ENCODE peak calls at places on chromosomes 12 and 14, in eight cellular contexts. One of them, this sample, is unnamed.

GRCh38 chr14:99245541-99246511 is 26.2 kb downstream of the BCL11B start:
- DNase-seq in astrocyte: no peak
- DNase-seq in NCI-H2029 treated with DMSO at 0.1 percent for 48 hours: no peak
- DNase-seq in RKO: no peak
- DNase-seq in stimulated activated CD8-positive, alpha-beta memory T cell treated with anti-CD3 and anti-CD28 coated beads, Interleukin-4, amount 100 ng/mL, for 1 hour: no peak
- DNase-seq in A549: no peak
- DNase-seq in central memory CD4-positive, alpha-beta T cell: no peak
- DNase-seq in fibroblast of the aortic adventitia: no peak
- DNase-seq in this sample: no peak

GRCh38 chr14:22780105-22780679 is 13.7 kb downstream of the OXA1L start:
- DNase-seq in astrocyte: peak
- DNase-seq in NCI-H2029 treated with DMSO at 0.1 percent for 48 hours: no peak
- DNase-seq in RKO: no peak
- DNase-seq in stimulated activated CD8-positive, alpha-beta memory T cell treated with anti-CD3 and anti-CD28 coated beads, Interleukin-4, amount 100 ng/mL, for 1 hour: no peak
- DNase-seq in A549: no peak
- DNase-seq in central memory CD4-positive, alpha-beta T cell: no peak
- DNase-seq in fibroblast of the aortic adventitia: peak
- DNase-seq in this sample: no peak

GRCh38 chr14:54348001-54348611 is 48.7 kb upstream of the CDKN3 start:
- DNase-seq in astrocyte: no peak
- DNase-seq in NCI-H2029 treated with DMSO at 0.1 percent for 48 hours: peak
- DNase-seq in RKO: peak
- DNase-seq in stimulated activated CD8-positive, alpha-beta memory T cell treated with anti-CD3 and anti-CD28 coated beads, Interleukin-4, amount 100 ng/mL, for 1 hour: no peak
- DNase-seq in A549: peak
- DNase-seq in central memory CD4-positive, alpha-beta T cell: no peak
- DNase-seq in fibroblast of the aortic adventitia: peak
- DNase-seq in this sample: peak

GRCh38 chr12:128844031-128844635 is 9.1 kb upstream of the GLT1D1 start:
- DNase-seq in astrocyte: no peak
- DNase-seq in NCI-H2029 treated with DMSO at 0.1 percent for 48 hours: no peak
- DNase-seq in RKO: no peak
- DNase-seq in stimulated activated CD8-positive, alpha-beta memory T cell treated with anti-CD3 and anti-CD28 coated beads, Interleukin-4, amount 100 ng/mL, for 1 hour: no peak
- DNase-seq in A549: no peak
- DNase-seq in central memory CD4-positive, alpha-beta T cell: no peak
- DNase-seq in fibroblast of the aortic adventitia: no peak
- DNase-seq in this sample: no peak

GRCh38 chr14:104787736-104788532 is 7.6 kb downstream of the AKT1 start:
- DNase-seq in astrocyte: no peak
- DNase-seq in NCI-H2029 treated with DMSO at 0.1 percent for 48 hours: no peak
- DNase-seq in RKO: no peak
- DNase-seq in stimulated activated CD8-positive, alpha-beta memory T cell treated with anti-CD3 and anti-CD28 coated beads, Interleukin-4, amount 100 ng/mL, for 1 hour: no peak
- DNase-seq in A549: no peak
- DNase-seq in central memory CD4-positive, alpha-beta T cell: no peak
- DNase-seq in fibroblast of the aortic adventitia: no peak
- DNase-seq in this sample: peak

GRCh38 chr12:88052686-88053085 is 23.5 kb upstream of the C12orf50 start:
- DNase-seq in astrocyte: peak
- DNase-seq in NCI-H2029 treated with DMSO at 0.1 percent for 48 hours: peak
- DNase-seq in RKO: peak
- DNase-seq in stimulated activated CD8-positive, alpha-beta memory T cell treated with anti-CD3 and anti-CD28 coated beads, Interleukin-4, amount 100 ng/mL, for 1 hour: no peak
- DNase-seq in A549: no peak
- DNase-seq in central memory CD4-positive, alpha-beta T cell: no peak
- DNase-seq in fibroblast of the aortic adventitia: peak
- DNase-seq in this sample: peak

GRCh38 chr14:41607966-41608663 is 1.4 kb downstream of the LRFN5 start:
- DNase-seq in astrocyte: no peak
- DNase-seq in NCI-H2029 treated with DMSO at 0.1 percent for 48 hours: peak
- DNase-seq in RKO: no peak
- DNase-seq in stimulated activated CD8-positive, alpha-beta memory T cell treated with anti-CD3 and anti-CD28 coated beads, Interleukin-4, amount 100 ng/mL, for 1 hour: no peak
- DNase-seq in A549: no peak
- DNase-seq in central memory CD4-positive, alpha-beta T cell: no peak
- DNase-seq in fibroblast of the aortic adventitia: peak
- DNase-seq in this sample: no peak

GRCh38 chr12:119710941-119711551 is 43.1 kb downstream of the PRKAB1 start:
- DNase-seq in astrocyte: no peak
- DNase-seq in NCI-H2029 treated with DMSO at 0.1 percent for 48 hours: peak
- DNase-seq in RKO: no peak
- DNase-seq in stimulated activated CD8-positive, alpha-beta memory T cell treated with anti-CD3 and anti-CD28 coated beads, Interleukin-4, amount 100 ng/mL, for 1 hour: no peak
- DNase-seq in A549: no peak
- DNase-seq in central memory CD4-positive, alpha-beta T cell: no peak
- DNase-seq in fibroblast of the aortic adventitia: no peak
- DNase-seq in this sample: no peak

GRCh38 chr14:96445844-96446710 is 54.1 kb downstream of the AK7 start:
- DNase-seq in astrocyte: no peak
- DNase-seq in NCI-H2029 treated with DMSO at 0.1 percent for 48 hours: no peak
- DNase-seq in RKO: no peak
- DNase-seq in stimulated activated CD8-positive, alpha-beta memory T cell treated with anti-CD3 and anti-CD28 coated beads, Interleukin-4, amount 100 ng/mL, for 1 hour: no peak
- DNase-seq in A549: no peak
- DNase-seq in central memory CD4-positive, alpha-beta T cell: no peak
- DNase-seq in fibroblast of the aortic adventitia: no peak
- DNase-seq in this sample: no peak

This sample was measured in NCI-H1436.